ENCODE peak calls at places on chromosome 1, in six cellular contexts. K is endodermal cell; B is memory B cell; D is hepatocyte; O is progenitor cell of endocrine pancreas; T is activated naive CD4-positive, alpha-beta T cell. V is an unnamed sample.

GRCh38 chr1:162003061-162003824 is 20.4 kb downstream of the OLFML2B start:
- DNase-seq in K (peak), T (no peak), O (no peak), D (peak), B (no peak), V (peak)

GRCh38 chr1:52913537-52913936 is 8.0 kb downstream of the ECHDC2 start:
- DNase-seq in B (no peak), D (no peak), T (no peak), O (no peak), K (peak), V (no peak)

GRCh38 chr1:9371391-9371935 is 78.8 kb downstream of the SPSB1 start:
- DNase-seq in B (no peak), K (no peak), D (peak), O (no peak), T (no peak), V (peak)

GRCh38 chr1:222452031-222452430 is 95.9 kb downstream of the HHIPL2 start:
- DNase-seq in T (no peak), B (no peak), K (no peak), O (no peak), D (no peak), V (no peak)

GRCh38 chr1:97553975-97554374 is 366.9 kb downstream of the DPYD start:
- DNase-seq in D (no peak), O (no peak), T (no peak), B (no peak), K (no peak), V (no peak)

GRCh38 chr1:26767714-26768113 is 20.0 kb upstream of the PIGV start:
- DNase-seq in B (no peak), K (no peak), T (no peak), D (no peak), O (no peak), V (no peak)

GRCh38 chr1:223776075-223776814 is 63.9 kb downstream of the CAPN2 start:
- DNase-seq in D (peak), T (no peak), K (peak), O (no peak), B (no peak), V (no peak)

GRCh38 chr1:15848929-15849774 is 1.6 kb downstream of the SPEN start:
- DNase-seq in B (peak), O (peak), T (no peak), D (peak), K (peak), V (peak)

GRCh38 chr1:211487082-211487481 is 4.9 kb downstream of the RD3 start:
- DNase-seq in B (no peak), D (no peak), T (no peak), O (no peak), K (no peak), V (no peak)

GRCh38 chr1:104856091-104856490 is 1106.4 kb downstream of the AMY1C start:
- DNase-seq in D (no peak), B (no peak), T (no peak), K (no peak), O (no peak), V (no peak)

GRCh38 chr1:9558271-9558945 is 19.1 kb downstream of the SLC25A33 start:
- DNase-seq in T (no peak), D (no peak), O (no peak), B (no peak), K (no peak), V (no peak)

GRCh38 chr1:217135987-217136894 is 413.0 kb upstream of the ESRRG start:
- DNase-seq in K (peak), D (no peak), B (no peak), O (no peak), T (no peak), V (no peak)

V was measured in gastrocnemius medialis.